ENCODE peak calls at places on chromosomes 5 and 9, in seven cellular contexts. E is activated naive CD8-positive, alpha-beta T cell treated with anti-CD3 and anti-CD28 coated beads, Interleukin-2, amount 50 U/mL, for 24 hours; P is endothelial cell; T is NCI-H69; U is stimulated activated effector memory CD8-positive, alpha-beta T cell treated with anti-CD3 and anti-CD28 coated beads, Interleukin-12 subunit alpha, Interleukin-12 subunit beta, amount 100 ng/mL, for 72 hours; M is GDM1; A is fibroblast of lung. D is an unnamed sample.

GRCh38 chr9:13606576-13606975 is 327.1 kb upstream of the MPDZ start:
- DNase-seq in U (no peak), P (no peak), E (no peak), A (no peak), T (no peak), M (no peak), D (no peak)

GRCh38 chr5:168747987-168748777 is 169.0 kb upstream of the PANK3 start:
- DNase-seq in P (peak; percentile 78), E (peak; percentile 59), M (no peak), T (peak; percentile 64), U (peak; percentile 5), A (no peak), D (peak; percentile 83)

GRCh38 chr9:109403766-109404320 is 83.0 kb upstream of the EPB41L4B start:
- DNase-seq in T (no peak), M (no peak), P (no peak), U (no peak), E (no peak), A (no peak), D (no peak)

GRCh38 chr5:14416709-14417108 is 164.9 kb upstream of the OTULINL start:
- DNase-seq in M (no peak), E (no peak), U (no peak), P (no peak), T (no peak), A (peak; percentile 23), D (peak; percentile 55)

GRCh38 chr5:58497956-58498942 is 7.0 kb downstream of the GAPT start:
- DNase-seq in T (peak; percentile 64), A (peak; percentile 27), U (no peak), M (no peak), P (peak; percentile 72), E (no peak), D (peak; percentile 56)

GRCh38 chr5:171701138-171701537 is 84.5 kb upstream of the SMIM23 start:
- DNase-seq in P (no peak), T (no peak), A (no peak), M (no peak), U (no peak), E (no peak), D (no peak)

GRCh38 chr5:73405691-73406090 is 42.9 kb downstream of the FOXD1 start:
- DNase-seq in E (no peak), T (no peak), A (peak; percentile 71), U (no peak), M (no peak), P (no peak), D (no peak)

GRCh38 chr5:134458234-134458633 is 46.6 kb upstream of the CDKN2AIPNL start:
- DNase-seq in T (no peak), A (peak; percentile 78), U (no peak), M (no peak), P (no peak), E (no peak), D (no peak)

GRCh38 chr9:35652829-35653209 is 2.1 kb upstream of the SIT1 start:
- DNase-seq in P (no peak), M (no peak), T (no peak), A (no peak), E (no peak), U (no peak), D (no peak)

GRCh38 chr5:179126506-179126991 is 66.4 kb downstream of the ZNF354C start:
- DNase-seq in A (no peak), E (no peak), T (no peak), M (no peak), P (no peak), U (no peak), D (no peak)

GRCh38 chr9:114653556-114654159 is 3.9 kb downstream of the TEX53 start:
- DNase-seq in U (peak; percentile 76), M (peak; percentile 67), T (peak; percentile 86), P (peak; percentile 84), A (peak; percentile 63), E (peak; percentile 85), D (peak; percentile 88)

GRCh38 chr9:121699271-121700164 is 48.1 kb downstream of the DAB2IP start:
- DNase-seq in A (peak; percentile 67), P (peak; percentile 75), U (peak; percentile 49), T (peak; percentile 86), M (peak; percentile 68), E (peak; percentile 64), D (peak; percentile 65)

GRCh38 chr9:96048116-96048953 is 172.8 kb downstream of the ERCC6L2 start:
- DNase-seq in P (no peak), M (no peak), T (no peak), A (peak; percentile 14), U (no peak), E (peak; percentile 48), D (peak; percentile 46)

GRCh38 chr5:95886340-95887044 is 64.0 kb upstream of the GLRX start:
- DNase-seq in P (no peak), A (no peak), T (no peak), M (no peak), E (no peak), U (no peak), D (no peak)

GRCh38 chr9:110443146-110443877 is 105.6 kb upstream of the TXNDC8 start:
- DNase-seq in M (no peak), E (no peak), P (no peak), U (no peak), T (peak; percentile 54), A (peak; percentile 76), D (peak; percentile 87)

GRCh38 chr9:120478208-120478607 is 101.8 kb downstream of the CDK5RAP2 start:
- DNase-seq in T (no peak), U (no peak), A (peak; percentile 13), M (no peak), E (no peak), P (no peak), D (no peak)

GRCh38 chr9:117672397-117672796 is 31.8 kb upstream of the TLR4 start:
- DNase-seq in E (no peak), M (no peak), U (no peak), P (no peak), T (no peak), A (peak; percentile 65), D (no peak)

GRCh38 chr5:5348135-5348534 is 74.3 kb upstream of the ICE1 start:
- DNase-seq in M (no peak), A (no peak), U (no peak), T (no peak), P (no peak), E (no peak), D (no peak)

GRCh38 chr9:122336836-122337560 is 33.8 kb upstream of the PTGS1 start:
- DNase-seq in E (no peak), U (no peak), P (no peak), A (no peak), M (no peak), T (no peak), D (no peak)

GRCh38 chr5:57316798-57317327 is 143.0 kb downstream of the GPBP1 start:
- DNase-seq in E (peak; percentile 12), T (no peak), U (no peak), A (peak; percentile 99), M (no peak), P (no peak), D (no peak)

GRCh38 chr5:90169078-90169477 is 240.5 kb downstream of the CETN3 start:
- DNase-seq in M (no peak), U (no peak), T (peak; percentile 96), P (no peak), E (no peak), A (no peak), D (peak; percentile 35)

GRCh38 chr9:128685636-128686489 is 3.2 kb upstream of the SET start:
- DNase-seq in P (no peak), A (no peak), U (no peak), T (no peak), E (peak; percentile 39), M (peak; percentile 55), D (no peak)

GRCh38 chr5:120091376-120091948 is 372.6 kb upstream of the PRR16 start:
- DNase-seq in U (no peak), M (no peak), E (no peak), A (no peak), P (no peak), T (no peak), D (no peak)

GRCh38 chr9:112757300-112757883 is 6.8 kb downstream of the SNX30 start:
- DNase-seq in M (no peak), A (peak; percentile 41), T (no peak), P (no peak), E (no peak), U (no peak), D (no peak)

GRCh38 chr5:55421074-55421529 is 113.3 kb downstream of the MTREX start:
- DNase-seq in A (peak; percentile 60), E (no peak), T (no peak), U (peak; percentile 20), P (no peak), M (no peak), D (no peak)

GRCh38 chr9:95831810-95832209 is 43.7 kb upstream of the ERCC6L2 start:
- DNase-seq in T (no peak), P (no peak), E (no peak), M (no peak), U (no peak), A (no peak), D (no peak)

GRCh38 chr5:78003914-78004313 is 227.8 kb upstream of the TBCA start:
- DNase-seq in E (no peak), T (peak; percentile 98), A (no peak), M (no peak), P (no peak), U (no peak), D (peak; percentile 91)

GRCh38 chr9:6219040-6219439 is 3.4 kb downstream of the IL33 start:
- DNase-seq in A (no peak), T (no peak), U (no peak), P (no peak), E (no peak), M (no peak), D (no peak)

GRCh38 chr9:132596200-132596599 is 13.8 kb downstream of the BARHL1 start:
- DNase-seq in U (no peak), M (no peak), E (no peak), T (no peak), P (no peak), A (no peak), D (no peak)

GRCh38 chr9:137317979-137318511 is 16.0 kb upstream of the NRARP start:
- DNase-seq in A (no peak), T (no peak), M (no peak), P (no peak), E (no peak), U (no peak), D (no peak)

GRCh38 chr5:53418844-53419243 is 61.6 kb upstream of the FST start:
- DNase-seq in A (peak; percentile 96), P (no peak), U (no peak), T (no peak), M (no peak), E (no peak), D (no peak)

GRCh38 chr5:159894149-159894720 is 22.0 kb upstream of the ADRA1B start:
- DNase-seq in P (no peak), E (no peak), T (no peak), A (no peak), U (no peak), M (no peak), D (no peak)

GRCh38 chr5:75690669-75691068 is 26.6 kb downstream of the POC5 start:
- DNase-seq in T (no peak), E (no peak), P (no peak), U (no peak), M (no peak), A (no peak), D (no peak)

GRCh38 chr9:100472725-100473261 is at the start of gene TMEFF1:
- DNase-seq in T (peak; percentile 94), E (peak; percentile 60), A (peak; percentile 41), M (peak; percentile 17), P (peak; percentile 87), U (no peak), D (peak; percentile 81)

GRCh38 chr5:74185599-74185998 is 454.9 kb downstream of the ENC1 start:
- DNase-seq in P (no peak), U (no peak), M (no peak), E (no peak), T (peak; percentile 90), A (peak; percentile 74), D (peak; percentile 12)

D was measured in NCI-H82.